ENCODE peak calls at places on chromosomes 1 and 21, in ten cellular contexts. Q is astrocyte, F is neural progenitor cell, K is mammary epithelial cell, G is GM23248, Y is MM.1S, U is GM23338, S is H9, J is HCT116, N is OCI-LY7. E is an unnamed sample.

GRCh38 chr1:201933840-201934430 is 12.4 kb downstream of the LMOD1 start:
- DNase-seq in Y (no peak), F (no peak), Q (no peak), U (no peak), K (peak), N (no peak), J (no peak), S (no peak), G (peak), E (peak)

GRCh38 chr21:42809577-42810440 is 69.5 kb downstream of the WDR4 start:
- DNase-seq in N (no peak), J (no peak), U (no peak), G (no peak), Y (no peak), F (peak), Q (no peak), S (no peak), K (no peak), E (no peak)

GRCh38 chr1:212486591-212486963 is 53.9 kb downstream of the NENF start:
- DNase-seq in K (no peak), U (no peak), N (no peak), F (no peak), J (no peak), Q (no peak), S (no peak), G (no peak), Y (no peak), E (no peak)

GRCh38 chr1:85865183-85865582 is 156.9 kb upstream of the ZNHIT6 start:
- DNase-seq in U (no peak), J (no peak), N (no peak), G (peak), Y (no peak), F (no peak), K (no peak), S (no peak), Q (no peak), E (no peak)

GRCh38 chr1:163440090-163440489 is 118.3 kb downstream of the NUF2 start:
- DNase-seq in Y (no peak), U (no peak), K (no peak), F (no peak), Q (no peak), S (no peak), G (no peak), N (no peak), J (no peak), E (no peak)

GRCh38 chr1:21050031-21050430 is 126.7 kb downstream of the EIF4G3 start:
- DNase-seq in G (peak), Q (peak), F (no peak), K (no peak), S (no peak), J (no peak), Y (no peak), N (no peak), U (no peak), E (peak)

GRCh38 chr1:177068011-177068410 is 96.5 kb downstream of the ASTN1 start:
- DNase-seq in S (no peak), F (no peak), J (no peak), Y (no peak), G (no peak), N (no peak), K (no peak), U (peak), Q (no peak), E (no peak)

GRCh38 chr1:234973426-234974250 is 155.0 kb downstream of the TOMM20 start:
- DNase-seq in U (no peak), S (no peak), J (no peak), F (no peak), N (no peak), Y (no peak), K (no peak), Q (no peak), G (no peak), E (no peak)

GRCh38 chr1:194420706-194421105 is 1234.3 kb upstream of the B3GALT2 start:
- DNase-seq in S (no peak), J (no peak), K (no peak), G (no peak), N (no peak), Q (no peak), U (no peak), F (no peak), Y (no peak), E (no peak)

GRCh38 chr21:32717851-32718316 is 9.9 kb downstream of the SYNJ1 start:
- DNase-seq in F (peak), K (peak), S (no peak), Y (no peak), J (no peak), Q (peak), G (no peak), N (no peak), U (no peak), E (no peak)

GRCh38 chr1:32791881-32792280 is 25.3 kb downstream of the YARS1 start:
- DNase-seq in F (no peak), U (no peak), N (no peak), S (no peak), G (peak), J (no peak), Y (no peak), Q (peak), K (peak), E (no peak)

GRCh38 chr1:107626075-107626796 is 338.7 kb downstream of the VAV3 start:
- DNase-seq in Q (peak), U (no peak), F (no peak), J (no peak), G (peak), K (no peak), S (no peak), Y (no peak), N (no peak), E (no peak)

GRCh38 chr1:182927693-182928433 is 25.1 kb downstream of the SHCBP1L start:
- DNase-seq in G (no peak), K (no peak), F (no peak), S (no peak), Q (no peak), N (peak), J (no peak), U (no peak), Y (no peak), E (no peak)

GRCh38 chr1:160363010-160363409 is 3.9 kb upstream of the NHLH1 start:
- DNase-seq in J (no peak), N (no peak), Y (no peak), F (no peak), Q (no peak), S (no peak), K (no peak), G (no peak), U (peak), E (no peak)

GRCh38 chr1:151596166-151596933 is 15.5 kb upstream of the SNX27 start:
- DNase-seq in J (no peak), Q (peak), Y (no peak), K (peak), G (no peak), S (no peak), N (no peak), U (no peak), F (no peak), E (peak)

GRCh38 chr1:224070521-224070920 is 43.4 kb upstream of the FBXO28 start:
- DNase-seq in G (no peak), U (no peak), J (no peak), S (no peak), Q (no peak), K (no peak), F (peak), Y (no peak), N (no peak), E (no peak)

GRCh38 chr1:200737647-200738296 is 921 bp upstream of the CAMSAP2 start:
- DNase-seq in Q (no peak), N (peak), K (no peak), S (no peak), J (no peak), F (no peak), Y (no peak), U (peak), G (no peak), E (no peak)

GRCh38 chr1:40932004-40932403 is 47.5 kb upstream of the CTPS1 start:
- DNase-seq in S (no peak), U (peak), J (no peak), N (no peak), K (no peak), Y (no peak), Q (no peak), F (no peak), G (no peak), E (no peak)

GRCh38 chr21:27047331-27048314 is 80.7 kb upstream of the ADAMTS5 start:
- DNase-seq in N (no peak), G (peak), Y (no peak), Q (no peak), J (no peak), K (peak), S (no peak), U (no peak), F (peak), E (peak)

GRCh38 chr1:222904451-222904850 is 89.6 kb downstream of the DISP1 start:
- DNase-seq in S (no peak), F (no peak), N (no peak), J (no peak), G (no peak), K (no peak), U (no peak), Q (no peak), Y (no peak), E (no peak)

GRCh38 chr1:182718311-182718710 is 33.9 kb upstream of the RGS8 start:
- DNase-seq in K (no peak), J (no peak), G (no peak), Y (no peak), Q (no peak), U (no peak), F (no peak), N (peak), S (no peak), E (no peak)

GRCh38 chr21:44299085-44299457 is 782 bp upstream of the PFKL start:
- DNase-seq in S (no peak), U (no peak), F (no peak), Q (no peak), J (no peak), K (no peak), Y (peak), G (peak), N (peak), E (peak)

GRCh38 chr1:9767964-9768668 is 55.6 kb downstream of the CLSTN1 start:
- DNase-seq in J (peak), Q (no peak), N (peak), K (no peak), Y (no peak), G (no peak), F (no peak), S (no peak), U (peak), E (no peak)

GRCh38 chr1:109084563-109085517 is 5.7 kb upstream of the TMEM167B start:
- DNase-seq in S (no peak), K (peak), U (no peak), Q (peak), J (no peak), G (no peak), Y (no peak), N (no peak), F (no peak), E (no peak)

GRCh38 chr1:163315773-163316374 is 5.9 kb upstream of the NUF2 start:
- DNase-seq in G (peak), Q (peak), U (peak), Y (peak), J (no peak), S (no peak), F (peak), N (peak), K (peak), E (peak)

GRCh38 chr1:43979528-43980254 is 681 bp downstream of the B4GALT2 start:
- DNase-seq in S (no peak), K (peak), N (no peak), Q (peak), U (peak), Y (no peak), J (no peak), F (peak), G (peak), E (peak)

GRCh38 chr21:44858791-44859190 is 14.7 kb downstream of the PTTG1IP start:
- DNase-seq in N (no peak), S (no peak), F (no peak), Q (no peak), U (no peak), K (peak), Y (no peak), J (no peak), G (no peak), E (no peak)

GRCh38 chr21:32597205-32597604 is 11.9 kb upstream of the TCP10L start:
- DNase-seq in N (no peak), K (peak), Q (peak), Y (no peak), U (no peak), J (peak), S (no peak), G (peak), F (no peak), E (peak)

GRCh38 chr1:71850936-71851335 is 431.4 kb downstream of the NEGR1 start:
- DNase-seq in F (no peak), N (no peak), Y (peak), G (peak), U (no peak), S (no peak), K (no peak), Q (peak), J (no peak), E (peak)

GRCh38 chr1:156911587-156912298 is 8.7 kb upstream of the LRRC71 start:
- DNase-seq in Q (no peak), N (no peak), F (no peak), K (no peak), U (no peak), J (no peak), G (peak), Y (no peak), S (no peak), E (no peak)

GRCh38 chr1:10824821-10825540 is 28.5 kb upstream of the CASZ1 start:
- DNase-seq in Q (peak), J (peak), N (no peak), Y (no peak), U (no peak), K (peak), F (no peak), S (peak), G (peak), E (peak)

GRCh38 chr1:204494281-204495077 is at the start of gene PIK3C2B:
- DNase-seq in Q (peak), J (peak), U (peak), F (peak), S (peak), Y (peak), K (peak), N (peak), G (peak), E (peak)

GRCh38 chr1:228488107-228488817 is 1.1 kb downstream of the RNF187 start:
- DNase-seq in S (no peak), Q (no peak), J (no peak), N (peak), F (no peak), U (no peak), K (no peak), G (peak), Y (peak), E (no peak)

GRCh38 chr1:225481738-225482137 is 53.9 kb upstream of the LBR start:
- DNase-seq in G (peak), K (no peak), Q (no peak), Y (no peak), S (peak), N (peak), U (no peak), J (no peak), F (no peak), E (no peak)

GRCh38 chr1:204863730-204864129 is 6.9 kb upstream of the NFASC start:
- DNase-seq in G (no peak), J (no peak), U (no peak), F (no peak), Q (no peak), Y (no peak), S (no peak), K (no peak), N (no peak), E (no peak)

GRCh38 chr1:150601540-150601939 is 22.1 kb upstream of the MCL1 start:
- DNase-seq in N (no peak), J (no peak), K (no peak), Y (no peak), U (no peak), Q (no peak), G (no peak), S (no peak), F (no peak), E (no peak)

GRCh38 chr1:54291276-54292014 is 91.5 kb downstream of the MRPL37 start:
- DNase-seq in G (no peak), F (no peak), S (no peak), Y (no peak), U (no peak), Q (no peak), K (no peak), J (no peak), N (no peak), E (no peak)

GRCh38 chr1:54289939-54290233 is 89.9 kb downstream of the MRPL37 start:
- DNase-seq in G (peak), U (no peak), S (no peak), Q (no peak), F (no peak), J (no peak), Y (no peak), N (no peak), K (no peak), E (no peak)

GRCh38 chr1:54289061-54289938 is 89.3 kb downstream of the MRPL37 start:
- DNase-seq in F (peak), G (peak), U (no peak), J (no peak), S (no peak), Y (no peak), K (no peak), Q (no peak), N (no peak), E (no peak)

GRCh38 chr1:54292015-54292739 is 92.2 kb downstream of the MRPL37 start:
- DNase-seq in J (no peak), U (no peak), N (no peak), Y (no peak), G (no peak), Q (no peak), S (no peak), K (no peak), F (no peak), E (no peak)

DNA sequence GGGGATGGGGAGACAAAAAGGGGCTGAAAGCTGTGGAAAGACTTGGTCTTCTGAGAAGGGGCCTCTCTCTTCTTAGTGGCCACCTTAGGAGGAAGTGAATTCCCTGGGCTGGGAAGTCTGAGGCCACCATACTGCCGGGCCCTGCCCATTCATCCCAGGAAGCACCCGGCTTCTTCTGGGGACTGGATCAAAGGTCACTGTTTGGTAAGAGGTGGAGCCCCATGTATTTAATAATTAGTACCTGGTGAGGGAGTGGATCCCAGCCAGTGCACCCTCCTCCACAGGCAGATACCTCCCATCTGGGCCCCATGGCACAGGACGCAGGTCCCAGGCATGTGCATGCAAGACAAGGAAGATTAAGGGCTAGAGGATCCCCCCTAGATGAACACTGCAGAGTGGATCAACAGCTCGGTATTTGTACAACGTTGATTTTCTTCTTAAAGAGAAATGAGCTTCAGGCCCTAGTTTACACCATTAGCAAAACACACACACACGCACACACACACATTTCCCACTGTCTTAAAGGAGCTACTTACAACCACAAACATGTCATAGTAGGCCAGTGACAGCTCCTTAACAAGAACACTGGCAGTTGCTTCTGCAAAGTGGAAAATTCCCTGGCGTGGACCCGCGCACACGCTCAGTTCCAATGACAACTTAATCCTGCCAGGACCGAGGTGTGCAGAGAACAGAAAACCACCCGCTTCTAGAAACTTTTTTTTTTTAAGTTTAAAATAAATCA is 90.6 kb downstream of the MRPL37 start:
- DNase-seq in G (peak), Y (no peak), S (no peak), N (no peak), J (no peak), F (no peak), K (no peak), Q (peak), U (no peak), E (peak)
- H3K27ac ChIP-seq in G (no peak), Y (no peak), S (no peak), N (no peak), J (no peak), F (no peak), K (no peak), Q (no peak), U (no peak), E (no peak)

DNA sequence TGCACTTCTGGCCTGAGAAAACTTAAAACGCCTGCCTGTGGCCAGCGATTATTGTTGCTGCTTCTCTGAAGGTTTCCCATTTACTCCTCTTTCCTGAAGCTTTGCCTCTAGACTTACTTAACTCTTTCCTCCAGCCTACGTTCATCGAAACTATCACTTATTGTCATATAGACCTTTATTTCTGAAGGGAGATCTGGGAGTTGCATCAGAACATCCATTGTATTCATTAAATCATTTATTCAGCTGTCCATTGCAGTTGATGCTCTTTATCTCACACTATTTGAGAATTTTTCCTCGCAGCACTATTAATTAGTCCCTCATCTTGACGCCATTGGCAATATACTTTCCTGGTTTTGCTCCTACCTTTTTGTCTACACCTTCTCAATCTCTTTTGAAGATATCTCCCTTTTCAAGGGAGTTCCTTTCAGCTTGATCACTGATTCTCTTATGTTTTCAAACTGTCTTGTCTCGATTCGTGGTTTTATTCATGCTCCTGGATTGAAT is 730 bp upstream of the LRIF1 start:
- DNase-seq in S (no peak), J (no peak), F (no peak), Y (no peak), G (no peak), K (no peak), U (no peak), Q (no peak), N (no peak), E (no peak)
- H2AFZ ChIP-seq in S (peak), J (no peak), F (peak), Y (peak), G (peak), K (peak), U (peak), Q (peak), N (peak), E (peak)

DNA sequence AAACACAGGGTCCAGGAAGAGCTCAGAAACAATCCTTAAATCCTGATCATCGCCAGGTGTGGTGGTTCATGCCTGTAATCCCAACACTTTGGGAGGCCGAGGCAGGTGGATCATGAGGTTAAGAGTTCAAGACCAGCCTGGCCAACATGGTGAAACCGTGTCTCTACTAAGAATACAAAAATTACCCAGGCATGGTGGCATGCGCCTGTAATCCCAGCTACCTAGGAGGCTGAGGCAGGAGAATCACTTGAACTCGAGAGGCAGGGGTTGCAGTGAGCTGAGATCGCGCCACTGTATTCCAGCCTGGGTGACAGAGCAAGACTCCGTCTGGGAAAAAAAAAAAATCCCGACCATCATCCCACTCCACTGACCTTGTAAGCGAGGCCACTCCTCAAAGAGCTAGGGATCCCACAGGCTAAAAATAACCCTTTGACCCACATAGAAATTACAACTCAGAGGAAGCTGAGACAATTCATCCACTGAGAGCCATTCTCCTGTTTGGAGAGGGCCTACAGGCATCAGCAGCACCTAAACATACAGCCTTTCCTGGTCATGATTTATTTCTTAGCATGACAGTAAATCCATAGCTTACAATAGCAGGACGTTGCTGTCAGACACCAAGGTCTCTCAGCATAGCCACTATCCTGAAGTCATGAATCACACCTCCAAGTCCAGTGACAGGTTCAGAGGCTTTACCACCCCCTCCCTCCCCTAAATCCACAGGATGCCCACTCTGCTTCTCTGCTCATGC is 66.7 kb downstream of the TGFBR3 start:
- DNase-seq in Y (no peak), U (no peak), S (no peak), G (no peak), K (no peak), F (no peak), J (no peak), Q (no peak), N (no peak), E (no peak)
- H3K27ac ChIP-seq in Y (no peak), U (no peak), S (no peak), G (no peak), K (no peak), F (no peak), J (no peak), Q (no peak), N (no peak), E (no peak)

DNA sequence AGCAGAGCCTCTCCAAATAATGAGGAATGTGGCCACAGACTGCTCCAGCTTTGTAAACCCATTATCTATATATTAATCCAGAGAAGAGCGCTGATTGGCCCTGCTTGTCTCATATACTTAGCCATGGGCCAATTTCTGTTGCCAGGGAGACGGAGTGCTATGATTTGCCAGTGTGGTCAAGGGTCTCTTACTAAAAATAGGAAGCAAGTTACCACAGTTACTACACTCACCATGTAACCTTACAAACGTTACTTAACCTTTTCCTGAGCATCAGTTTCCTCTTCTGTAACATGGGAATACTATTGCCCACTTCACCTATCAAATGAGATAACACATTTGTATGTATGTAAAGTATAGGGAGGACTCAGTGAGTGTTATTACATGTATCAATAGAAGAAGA is 7.7 kb upstream of the S100A2 start:
- DNase-seq in K (no peak), Y (no peak), S (no peak), Q (peak), N (no peak), J (no peak), G (no peak), U (no peak), F (no peak), E (peak)
- H2AFZ ChIP-seq in K (no peak), Y (no peak), S (no peak), Q (no peak), N (no peak), J (no peak), G (no peak), U (no peak), F (no peak), E (no peak)

E was measured in fibroblast of lung.